ENCODE peak calls at places on chromosomes 1 and 21, in six cellular contexts. P, K, L, D, N and C are unnamed samples.

GRCh38 chr1:15758537-15758936 is at the start of gene FBLIM1:
- DNase-seq in D (peak; percentile 74), P (no peak), N (no peak), K (no peak), L (peak; percentile 79), C (peak; percentile 68)

GRCh38 chr1:209160230-209160629 is 423.3 kb upstream of the CAMK1G start:
- DNase-seq in L (no peak), K (no peak), N (no peak), P (no peak), D (peak; percentile 51), C (no peak)

GRCh38 chr21:43770066-43770655 is 5.9 kb downstream of the CSTB start:
- DNase-seq in L (no peak), K (no peak), D (no peak), P (no peak), N (no peak), C (no peak)

GRCh38 chr1:79617777-79618176 is 611.2 kb upstream of the ADGRL4 start:
- DNase-seq in K (no peak), D (peak; percentile 5), P (no peak), N (no peak), L (no peak), C (no peak)

GRCh38 chr1:161192476-161193465 is 6.1 kb downstream of the ADAMTS4 start:
- DNase-seq in N (peak; percentile 77), P (peak; percentile 65), L (peak; percentile 70), D (peak; percentile 83), K (no peak), C (peak; percentile 74)

GRCh38 chr1:113243529-113243928 is 146.8 kb upstream of the MAGI3 start:
- DNase-seq in K (no peak), L (no peak), N (no peak), P (no peak), D (no peak), C (no peak)

GRCh38 chr1:227939791-227940771 is 7.7 kb downstream of the WNT9A start:
- DNase-seq in L (peak; percentile 40), P (no peak), D (no peak), N (no peak), K (no peak), C (no peak)

GRCh38 chr1:11406845-11407244 is 72.1 kb upstream of the DISP3 start:
- DNase-seq in K (no peak), N (no peak), P (no peak), L (no peak), D (no peak), C (no peak)

DNA sequence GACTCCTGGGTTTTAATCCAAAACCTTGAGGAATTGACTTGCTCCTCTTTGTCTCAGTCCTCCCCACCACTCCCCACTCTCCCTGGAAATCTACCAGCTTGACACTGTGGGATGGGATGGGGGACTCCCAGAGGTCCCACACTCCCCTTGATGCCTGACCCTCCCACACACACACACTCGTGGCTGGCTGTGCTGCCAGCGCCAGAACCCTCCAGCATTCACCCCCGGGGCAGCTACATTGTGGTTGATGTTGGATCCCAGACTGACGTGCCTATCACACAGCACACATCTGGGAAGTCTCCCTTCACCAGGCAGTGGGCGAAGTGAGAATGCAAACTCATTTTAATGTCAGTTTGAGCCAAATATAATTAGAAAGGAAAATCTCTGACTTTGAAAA is 10.0 kb downstream of the KIRREL1 start:
- DNase-seq in D (no peak), N (no peak), K (no peak), L (no peak), P (peak; percentile 60), C (no peak)
- H2BK120ac ChIP-seq in D (no peak overlapping the region), N (peak overlapping the region; percentile 56), K (no peak overlapping the region), L (no peak overlapping the region), P (peak overlapping the region; percentile 95), C (no peak overlapping the region)

DNA sequence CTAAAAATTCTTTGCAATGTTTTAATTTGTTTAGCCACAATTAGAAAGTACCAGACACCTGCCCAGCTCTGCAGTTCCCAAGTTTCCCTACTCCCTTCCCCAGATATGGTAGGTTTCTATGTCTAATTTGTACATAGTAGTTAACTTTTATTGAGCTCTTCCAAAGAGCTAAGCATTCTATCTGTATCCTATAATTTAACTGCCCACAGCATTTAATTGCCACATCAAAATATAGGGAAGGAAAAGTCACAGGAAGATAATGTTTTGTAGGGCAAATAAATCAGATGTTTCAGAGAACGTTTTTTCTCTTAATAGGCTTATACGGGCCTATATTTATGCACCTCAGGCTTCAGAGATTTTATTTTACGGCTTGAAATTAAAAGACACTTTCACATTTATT is 15.7 kb upstream of the FMO3 start:
- DNase-seq in D (no peak), P (no peak), L (no peak), K (no peak), N (no peak), C (no peak)
- H2BK15ac ChIP-seq in D (no peak overlapping the region), P (no peak overlapping the region), L (no peak overlapping the region), K (no peak overlapping the region), N (no peak overlapping the region), C (no peak overlapping the region)

GRCh38 chr1:117267232-117267774 is 56.6 kb upstream of the VTCN1 start:
- DNase-seq in P (no peak), D (no peak), N (no peak), L (no peak), K (no peak), C (no peak)
- H2AK5ac ChIP-seq in P (no peak overlapping the region), D (no peak overlapping the region), N (no peak overlapping the region), L (no peak overlapping the region), K (no peak overlapping the region), C (no peak overlapping the region)

GRCh38 chr1:53946252-53947171 is at the start of gene LRRC42:
- DNase-seq in P (no peak), D (no peak), N (no peak), K (no peak), L (no peak), C (no peak)
- H2BK120ac ChIP-seq in P (peak within 1 kb of the TSS; percentile 72), D (peak within 1 kb of the TSS; percentile 54), N (peak within 1 kb of the TSS; percentile 76), K (no peak within 1 kb of the TSS), L (no peak within 1 kb of the TSS), C (no peak within 1 kb of the TSS)

GRCh38 chr1:147738739-147739476 is 21.5 kb downstream of the GJA5 start:
- DNase-seq in L (no peak), K (no peak), N (no peak), P (no peak), D (no peak), C (no peak)
- H2BK15ac ChIP-seq in L (no peak overlapping the region), K (no peak overlapping the region), N (no peak overlapping the region), P (no peak overlapping the region), D (no peak overlapping the region), C (no peak overlapping the region)

GRCh38 chr21:44800971-44801467 is 601 bp downstream of the UBE2G2 start:
- DNase-seq in P (peak; percentile 26), D (peak; percentile 72), K (no peak), L (no peak), N (peak; percentile 49), C (no peak)
- H2AK5ac ChIP-seq in P (peak overlapping the region; percentile 92), D (no peak overlapping the region), K (no peak overlapping the region), L (no peak overlapping the region), N (no peak overlapping the region), C (no peak overlapping the region)

GRCh38 chr1:1239247-1239623 is 7.2 kb downstream of the B3GALT6 start:
- DNase-seq in D (no peak), K (no peak), N (no peak), L (no peak), P (no peak), C (no peak)

GRCh38 chr1:1236945-1237873 is 5.2 kb downstream of the B3GALT6 start:
- DNase-seq in L (no peak), D (no peak), P (no peak), N (no peak), K (no peak), C (no peak)

GRCh38 chr1:1237874-1238701 is 6.1 kb downstream of the B3GALT6 start:
- DNase-seq in D (no peak), K (no peak), L (no peak), P (no peak), N (no peak), C (no peak)

GRCh38 chr1:1239624-1240347 is 6.7 kb downstream of the C1QTNF12 start:
- DNase-seq in K (no peak), L (no peak), D (no peak), N (no peak), P (no peak), C (no peak)

GRCh38 chr1:1238702-1239178 is 6.7 kb downstream of the B3GALT6 start:
- DNase-seq in P (no peak), D (no peak), L (no peak), K (no peak), N (no peak), C (no peak)
- H2BK120ac ChIP-seq in P (no peak overlapping the region), D (no peak overlapping the region), L (no peak overlapping the region), K (peak overlapping the region; percentile 1), N (no peak overlapping the region), C (no peak overlapping the region)

DNA sequence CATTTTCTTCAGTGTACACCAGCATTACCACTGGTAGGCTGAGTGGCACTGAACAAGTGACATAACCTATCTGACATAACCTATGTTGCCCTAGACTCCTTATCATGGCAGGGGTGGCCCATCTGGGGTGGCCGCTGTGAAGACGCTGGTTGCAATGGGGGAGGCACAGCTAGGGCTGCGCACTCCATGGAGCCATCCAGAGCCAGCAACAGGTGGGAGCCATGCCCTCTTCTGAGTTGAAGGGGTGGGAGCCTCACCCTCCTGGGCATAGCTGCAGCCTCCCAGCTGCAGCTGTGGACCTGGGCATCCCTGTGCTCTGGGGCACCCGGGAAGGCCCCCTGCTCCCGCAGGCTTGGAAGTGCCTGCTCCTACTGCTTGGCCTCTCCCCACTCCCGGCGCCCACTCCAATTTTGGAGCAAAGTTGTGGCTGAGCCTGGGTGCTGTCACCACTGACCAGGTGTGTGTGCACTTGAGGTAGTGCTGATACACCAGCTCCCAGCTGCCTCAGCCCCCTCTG is 52.4 kb upstream of the NTPCR start:
- DNase-seq in N (no peak), K (no peak), L (no peak), P (no peak), D (no peak), C (no peak)
- H2BK15ac ChIP-seq in N (no peak overlapping the region), K (no peak overlapping the region), L (no peak overlapping the region), P (no peak overlapping the region), D (no peak overlapping the region), C (no peak overlapping the region)

DNA sequence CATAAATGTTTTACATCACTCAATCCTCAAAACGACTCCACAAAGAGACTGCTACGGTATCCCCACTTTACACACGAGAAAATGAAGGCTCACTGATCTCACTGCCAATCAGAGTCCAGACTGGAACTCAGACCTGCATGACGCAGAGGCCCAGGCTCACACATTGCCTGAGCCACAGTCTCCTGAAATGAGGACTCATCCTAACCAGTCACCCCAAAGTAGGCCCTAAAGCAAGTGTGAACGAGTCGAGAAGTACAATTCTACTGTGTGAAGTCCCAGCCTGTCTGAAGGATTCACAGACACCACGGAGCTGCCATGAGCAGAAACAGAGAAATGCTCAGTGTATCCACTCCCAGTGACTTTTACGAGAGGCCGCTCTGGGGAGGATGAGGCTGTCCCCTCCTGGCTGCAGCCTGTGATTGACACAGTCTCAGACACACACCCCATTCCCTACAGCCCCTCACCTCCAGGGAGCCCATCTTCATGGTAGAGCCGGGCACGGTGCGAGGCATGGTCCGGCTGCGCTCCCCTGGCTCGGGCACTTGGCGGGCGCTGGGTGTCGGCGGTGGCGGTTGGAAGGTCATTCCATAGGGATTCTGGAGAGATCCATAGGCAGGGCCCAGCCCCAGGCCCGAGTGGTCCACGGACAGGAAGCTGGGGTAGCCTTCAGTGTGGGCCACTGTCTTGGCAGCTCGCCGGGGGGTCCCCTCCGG is 26.7 kb upstream of the COL16A1 start:
- DNase-seq in D (no peak), K (no peak), P (no peak), N (no peak), L (no peak), C (no peak)
- H2AK5ac ChIP-seq in D (no peak overlapping the region), K (no peak overlapping the region), P (no peak overlapping the region), N (no peak overlapping the region), L (no peak overlapping the region), C (no peak overlapping the region)